ENCODE peak calls at places on chromosome 16, in five cellular contexts. One of them, this sample, is unnamed.

GRCh38 chr16:16006650-16007049 is 57.2 kb downstream of the ABCC1 start:
- DNase-seq in uterus: no peak
- DNase-seq in CD8-positive, alpha-beta memory T cell: no peak
- DNase-seq in neural progenitor cell: no peak
- DNase-seq in astrocyte: no peak
- DNase-seq in this sample: no peak

GRCh38 chr16:73214825-73215481 is 167.0 kb upstream of the ZFHX3 start:
- DNase-seq in uterus: peak; percentile 32
- DNase-seq in CD8-positive, alpha-beta memory T cell: no peak
- DNase-seq in neural progenitor cell: no peak
- DNase-seq in astrocyte: peak; percentile 98
- DNase-seq in this sample: no peak

GRCh38 chr16:85649411-85649977 is 36.4 kb downstream of the GSE1 start:
- DNase-seq in uterus: no peak
- DNase-seq in CD8-positive, alpha-beta memory T cell: no peak
- DNase-seq in neural progenitor cell: no peak
- DNase-seq in astrocyte: no peak
- DNase-seq in this sample: no peak

GRCh38 chr16:85173981-85174751 is 61.9 kb upstream of the CIBAR2 start:
- DNase-seq in uterus: no peak
- DNase-seq in CD8-positive, alpha-beta memory T cell: no peak
- DNase-seq in neural progenitor cell: peak; percentile 51
- DNase-seq in astrocyte: peak; percentile 82
- DNase-seq in this sample: peak; percentile 79

GRCh38 chr16:14071576-14072271 is 605 bp downstream of the MRTFB start:
- DNase-seq in uterus: no peak
- DNase-seq in CD8-positive, alpha-beta memory T cell: no peak
- DNase-seq in neural progenitor cell: peak; percentile 50
- DNase-seq in astrocyte: no peak
- DNase-seq in this sample: no peak

GRCh38 chr16:15807603-15808009 is 49.2 kb downstream of the MYH11 start:
- DNase-seq in uterus: peak; percentile 89
- DNase-seq in CD8-positive, alpha-beta memory T cell: no peak
- DNase-seq in neural progenitor cell: peak; percentile 28
- DNase-seq in astrocyte: peak; percentile 32
- DNase-seq in this sample: peak; percentile 90

GRCh38 chr16:85523602-85524364 is 89.3 kb upstream of the GSE1 start:
- DNase-seq in uterus: no peak
- DNase-seq in CD8-positive, alpha-beta memory T cell: no peak
- DNase-seq in neural progenitor cell: peak; percentile 46
- DNase-seq in astrocyte: peak; percentile 20
- DNase-seq in this sample: no peak

GRCh38 chr16:67555795-67556212 is 6.5 kb upstream of the CTCF start:
- DNase-seq in uterus: no peak
- DNase-seq in CD8-positive, alpha-beta memory T cell: no peak
- DNase-seq in neural progenitor cell: no peak
- DNase-seq in astrocyte: peak; percentile 39
- DNase-seq in this sample: no peak

GRCh38 chr16:29644973-29645698 is 17.9 kb upstream of the SPN start:
- DNase-seq in uterus: no peak
- DNase-seq in CD8-positive, alpha-beta memory T cell: peak; percentile 1
- DNase-seq in neural progenitor cell: no peak
- DNase-seq in astrocyte: no peak
- DNase-seq in this sample: no peak

GRCh38 chr16:89317101-89317671 is 99.7 kb downstream of the ZNF778 start:
- DNase-seq in uterus: no peak
- DNase-seq in CD8-positive, alpha-beta memory T cell: no peak
- DNase-seq in neural progenitor cell: no peak
- DNase-seq in astrocyte: no peak
- DNase-seq in this sample: no peak

GRCh38 chr16:85003723-85004586 is 7.4 kb downstream of the ZDHHC7 start:
- DNase-seq in uterus: no peak
- DNase-seq in CD8-positive, alpha-beta memory T cell: no peak
- DNase-seq in neural progenitor cell: no peak
- DNase-seq in astrocyte: no peak
- DNase-seq in this sample: no peak

GRCh38 chr16:86343111-86343642 is 167.2 kb upstream of the FOXF1 start:
- DNase-seq in uterus: peak; percentile 77
- DNase-seq in CD8-positive, alpha-beta memory T cell: no peak
- DNase-seq in neural progenitor cell: no peak
- DNase-seq in astrocyte: peak; percentile 78
- DNase-seq in this sample: peak; percentile 84

GRCh38 chr16:81511371-81511770 is 66.8 kb downstream of the CMIP start:
- DNase-seq in uterus: no peak
- DNase-seq in CD8-positive, alpha-beta memory T cell: no peak
- DNase-seq in neural progenitor cell: no peak
- DNase-seq in astrocyte: peak; percentile 90
- DNase-seq in this sample: no peak

GRCh38 chr16:30473231-30474061 is 904 bp downstream of the ITGAL start:
- DNase-seq in uterus: no peak
- DNase-seq in CD8-positive, alpha-beta memory T cell: peak; percentile 67
- DNase-seq in neural progenitor cell: no peak
- DNase-seq in astrocyte: no peak
- DNase-seq in this sample: no peak

GRCh38 chr16:19210175-19210924 is 42.3 kb downstream of the SYT17 start:
- DNase-seq in uterus: no peak
- DNase-seq in CD8-positive, alpha-beta memory T cell: no peak
- DNase-seq in neural progenitor cell: no peak
- DNase-seq in astrocyte: no peak
- DNase-seq in this sample: no peak

GRCh38 chr16:80540516-80541305 is at the start of gene DYNLRB2:
- DNase-seq in uterus: peak; percentile 91
- DNase-seq in CD8-positive, alpha-beta memory T cell: peak; percentile 96
- DNase-seq in neural progenitor cell: peak; percentile 94
- DNase-seq in astrocyte: peak; percentile 88
- DNase-seq in this sample: peak; percentile 56

GRCh38 chr16:48160575-48160974 is 4.8 kb upstream of the ABCC12 start:
- DNase-seq in uterus: no peak
- DNase-seq in CD8-positive, alpha-beta memory T cell: no peak
- DNase-seq in neural progenitor cell: no peak
- DNase-seq in astrocyte: peak; percentile 38
- DNase-seq in this sample: no peak

GRCh38 chr16:27377666-27378485 is 24.1 kb upstream of the IL21R start:
- DNase-seq in uterus: no peak
- DNase-seq in CD8-positive, alpha-beta memory T cell: no peak
- DNase-seq in neural progenitor cell: no peak
- DNase-seq in astrocyte: no peak
- DNase-seq in this sample: no peak

GRCh38 chr16:87628940-87629339 is 26.6 kb downstream of the JPH3 start:
- DNase-seq in uterus: no peak
- DNase-seq in CD8-positive, alpha-beta memory T cell: no peak
- DNase-seq in neural progenitor cell: no peak
- DNase-seq in astrocyte: peak; percentile 4
- DNase-seq in this sample: no peak

GRCh38 chr16:76518791-76519190 is 241.6 kb downstream of the CNTNAP4 start:
- DNase-seq in uterus: no peak
- DNase-seq in CD8-positive, alpha-beta memory T cell: no peak
- DNase-seq in neural progenitor cell: peak; percentile 49
- DNase-seq in astrocyte: no peak
- DNase-seq in this sample: no peak

GRCh38 chr16:3274490-3274889 is 8.8 kb upstream of the ZNF263 start:
- DNase-seq in uterus: no peak
- DNase-seq in CD8-positive, alpha-beta memory T cell: no peak
- DNase-seq in neural progenitor cell: peak; percentile 7
- DNase-seq in astrocyte: peak; percentile 23
- DNase-seq in this sample: no peak

GRCh38 chr16:50251375-50252081 is 14.8 kb upstream of the ADCY7 start:
- DNase-seq in uterus: no peak
- DNase-seq in CD8-positive, alpha-beta memory T cell: no peak
- DNase-seq in neural progenitor cell: no peak
- DNase-seq in astrocyte: peak; percentile 96
- DNase-seq in this sample: no peak

GRCh38 chr16:11583889-11584565 is 2.7 kb downstream of the LITAF start:
- DNase-seq in uterus: no peak
- DNase-seq in CD8-positive, alpha-beta memory T cell: no peak
- DNase-seq in neural progenitor cell: no peak
- DNase-seq in astrocyte: no peak
- DNase-seq in this sample: no peak

GRCh38 chr16:82344157-82344556 is 174.1 kb upstream of the MPHOSPH6 start:
- DNase-seq in uterus: no peak
- DNase-seq in CD8-positive, alpha-beta memory T cell: no peak
- DNase-seq in neural progenitor cell: peak; percentile 47
- DNase-seq in astrocyte: no peak
- DNase-seq in this sample: no peak

GRCh38 chr16:85635545-85636140 is 22.5 kb downstream of the GSE1 start:
- DNase-seq in uterus: no peak
- DNase-seq in CD8-positive, alpha-beta memory T cell: no peak
- DNase-seq in neural progenitor cell: no peak
- DNase-seq in astrocyte: no peak
- DNase-seq in this sample: no peak

GRCh38 chr16:72646615-72647014 is 401.3 kb downstream of the ZFHX3 start:
- DNase-seq in uterus: no peak
- DNase-seq in CD8-positive, alpha-beta memory T cell: no peak
- DNase-seq in neural progenitor cell: no peak
- DNase-seq in astrocyte: no peak
- DNase-seq in this sample: no peak

GRCh38 chr16:55672471-55672870 is 16.7 kb downstream of the SLC6A2 start:
- DNase-seq in uterus: no peak
- DNase-seq in CD8-positive, alpha-beta memory T cell: no peak
- DNase-seq in neural progenitor cell: no peak
- DNase-seq in astrocyte: no peak
- DNase-seq in this sample: no peak

GRCh38 chr16:24721830-24722238 is 7.6 kb upstream of the TNRC6A start:
- DNase-seq in uterus: no peak
- DNase-seq in CD8-positive, alpha-beta memory T cell: no peak
- DNase-seq in neural progenitor cell: no peak
- DNase-seq in astrocyte: peak; percentile 64
- DNase-seq in this sample: no peak

GRCh38 chr16:69476920-69477418 is 52.5 kb downstream of the CYB5B start:
- DNase-seq in uterus: no peak
- DNase-seq in CD8-positive, alpha-beta memory T cell: no peak
- DNase-seq in neural progenitor cell: no peak
- DNase-seq in astrocyte: peak; percentile 90
- DNase-seq in this sample: no peak

GRCh38 chr16:71258371-71258770 is 27.8 kb upstream of the HYDIN start:
- DNase-seq in uterus: no peak
- DNase-seq in CD8-positive, alpha-beta memory T cell: no peak
- DNase-seq in neural progenitor cell: no peak
- DNase-seq in astrocyte: no peak
- DNase-seq in this sample: no peak

GRCh38 chr16:51161440-51162195 is 10.5 kb upstream of the SALL1 start:
- DNase-seq in uterus: no peak
- DNase-seq in CD8-positive, alpha-beta memory T cell: no peak
- DNase-seq in neural progenitor cell: no peak
- DNase-seq in astrocyte: no peak
- DNase-seq in this sample: no peak

GRCh38 chr16:89174055-89174827 is 2.7 kb downstream of the CDH15 start:
- DNase-seq in uterus: no peak
- DNase-seq in CD8-positive, alpha-beta memory T cell: no peak
- DNase-seq in neural progenitor cell: no peak
- DNase-seq in astrocyte: no peak
- DNase-seq in this sample: no peak

GRCh38 chr16:85306071-85306792 is 194.0 kb upstream of the CIBAR2 start:
- DNase-seq in uterus: peak; percentile 97
- DNase-seq in CD8-positive, alpha-beta memory T cell: peak; percentile 69
- DNase-seq in neural progenitor cell: peak; percentile 54
- DNase-seq in astrocyte: peak; percentile 63
- DNase-seq in this sample: peak; percentile 96

GRCh38 chr16:56190903-56191806 is at the start of gene GNAO1:
- DNase-seq in uterus: peak; percentile 64
- DNase-seq in CD8-positive, alpha-beta memory T cell: peak; percentile 82
- DNase-seq in neural progenitor cell: peak; percentile 93
- DNase-seq in astrocyte: peak; percentile 35
- DNase-seq in this sample: no peak

GRCh38 chr16:68298907-68299515 is 11.7 kb downstream of the SLC7A6OS start:
- DNase-seq in uterus: peak; percentile 31
- DNase-seq in CD8-positive, alpha-beta memory T cell: no peak
- DNase-seq in neural progenitor cell: peak; percentile 63
- DNase-seq in astrocyte: peak; percentile 69
- DNase-seq in this sample: no peak

DNA sequence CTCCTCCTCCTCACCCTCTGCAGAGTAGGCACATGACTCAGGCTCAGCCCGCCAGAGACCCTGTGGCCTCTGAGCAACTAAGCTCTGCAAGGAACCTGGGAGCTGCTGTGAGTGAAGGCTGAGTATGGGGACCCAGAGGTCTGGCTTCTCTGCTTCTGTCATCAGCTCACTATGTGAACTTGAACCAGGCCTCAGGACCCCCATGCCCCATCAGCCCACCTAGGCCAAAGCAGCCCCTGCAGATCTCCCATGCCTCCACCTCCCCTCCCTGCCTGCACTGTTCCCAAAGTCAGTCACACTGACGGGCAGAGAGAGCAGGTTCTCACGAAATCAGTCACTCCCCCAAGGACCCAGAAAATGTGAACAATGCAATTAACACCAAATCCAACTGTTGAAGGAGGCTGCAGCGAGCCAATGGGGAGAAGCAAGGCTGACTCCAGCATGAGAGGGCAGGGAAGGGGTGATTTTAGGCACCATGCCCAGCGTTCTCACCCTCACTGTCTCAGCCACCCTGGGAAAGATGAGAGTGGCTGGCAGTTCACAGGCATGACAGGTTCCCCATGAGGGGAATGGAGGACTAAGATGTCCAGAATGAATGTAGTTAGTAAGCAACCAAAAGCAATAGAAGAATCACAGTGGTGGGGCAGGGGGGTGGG is 60.6 kb downstream of the BEAN1 start:
- DNase-seq in uterus: peak; percentile 11
- DNase-seq in CD8-positive, alpha-beta memory T cell: no peak
- DNase-seq in neural progenitor cell: no peak
- DNase-seq in astrocyte: no peak
- DNase-seq in this sample: no peak
- H3K4me1 ChIP-seq in uterus: peaks cover 9% of the 10 kb centered on the region
- H3K4me1 ChIP-seq in CD8-positive, alpha-beta memory T cell: peaks cover 4% of the 10 kb centered on the region
- H3K4me1 ChIP-seq in neural progenitor cell: no peaks in the 10 kb centered on the region
- H3K4me1 ChIP-seq in astrocyte: peaks cover 18% of the 10 kb centered on the region
- H3K4me1 ChIP-seq in this sample: peaks cover 8% of the 10 kb centered on the region

GRCh38 chr16:53504161-53504663 is 1.2 kb upstream of the AKTIP start:
- DNase-seq in uterus: peak; percentile 62
- DNase-seq in CD8-positive, alpha-beta memory T cell: peak; percentile 54
- DNase-seq in neural progenitor cell: peak; percentile 42
- DNase-seq in astrocyte: peak; percentile 55
- DNase-seq in this sample: peak; percentile 40
- H3K4me3 ChIP-seq in uterus: peak overlapping the region; percentile 48
- H3K4me3 ChIP-seq in CD8-positive, alpha-beta memory T cell: peak overlapping the region; percentile 78
- H3K4me3 ChIP-seq in neural progenitor cell: peak overlapping the region; percentile 97
- H3K4me3 ChIP-seq in astrocyte: peak overlapping the region; percentile 39
- H3K4me3 ChIP-seq in this sample: peak overlapping the region; percentile 55

GRCh38 chr16:2040031-2040430 is 7.6 kb downstream of the NTHL1 start:
- DNase-seq in uterus: no peak
- DNase-seq in CD8-positive, alpha-beta memory T cell: no peak
- DNase-seq in neural progenitor cell: no peak
- DNase-seq in astrocyte: no peak
- DNase-seq in this sample: no peak
- H3K4me1 ChIP-seq in uterus: peaks cover 27% of the 10 kb centered on the region
- H3K4me1 ChIP-seq in CD8-positive, alpha-beta memory T cell: no peaks in the 10 kb centered on the region
- H3K4me1 ChIP-seq in neural progenitor cell: peaks cover 6% of the 10 kb centered on the region
- H3K4me1 ChIP-seq in astrocyte: peaks cover 57% of the 10 kb centered on the region
- H3K4me1 ChIP-seq in this sample: peaks cover 13% of the 10 kb centered on the region

DNA sequence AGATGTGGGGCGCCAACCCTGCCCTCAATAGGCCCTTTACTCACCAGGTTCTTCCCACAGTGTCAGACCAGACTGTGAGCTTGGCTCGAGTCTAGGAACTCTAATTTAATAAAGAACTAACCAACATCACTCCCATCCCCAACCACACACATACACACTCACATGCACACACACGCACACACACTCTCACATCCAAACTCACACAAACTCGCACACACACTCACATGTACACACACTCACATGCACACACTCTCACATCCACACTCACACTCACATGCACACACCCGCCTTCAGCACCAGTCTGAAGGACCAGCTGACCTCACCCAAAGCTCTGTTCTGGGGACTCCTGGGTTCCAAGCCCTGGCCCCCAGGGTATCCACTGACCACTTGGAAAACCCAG is 63.8 kb downstream of the COG7 start:
- DNase-seq in uterus: no peak
- DNase-seq in CD8-positive, alpha-beta memory T cell: peak; percentile 8
- DNase-seq in neural progenitor cell: no peak
- DNase-seq in astrocyte: no peak
- DNase-seq in this sample: no peak
- H3K4me3 ChIP-seq in uterus: no peak overlapping the region
- H3K4me3 ChIP-seq in CD8-positive, alpha-beta memory T cell: no peak overlapping the region
- H3K4me3 ChIP-seq in neural progenitor cell: no peak overlapping the region
- H3K4me3 ChIP-seq in astrocyte: no peak overlapping the region
- H3K4me3 ChIP-seq in this sample: no peak overlapping the region

This sample was measured in ascending aorta.